ENCODE peak calls at places on chromosomes 16 and 17, in nine cellular contexts. U, E, Q, F, G, O, T, K and D are unnamed samples.

GRCh38 chr17:68592667-68593330 is 8.4 kb downstream of the FAM20A start:
- DNase-seq in U (no peak), E (no peak), Q (no peak), F (no peak), G (no peak), O (no peak), T (peak; percentile 71), K (peak; percentile 17), D (no peak)

GRCh38 chr17:16922386-16923096 is 49.4 kb downstream of the TNFRSF13B start:
- DNase-seq in U (no peak), E (no peak), Q (no peak), F (no peak), G (no peak), O (peak; percentile 27), T (no peak), K (no peak), D (no peak)

GRCh38 chr16:64717871-64718270 is 404.0 kb downstream of the CDH11 start:
- DNase-seq in U (no peak), E (no peak), Q (no peak), F (no peak), G (no peak), O (no peak), T (no peak), K (no peak), D (no peak)

GRCh38 chr17:47388825-47389224 is 65.1 kb downstream of the EFCAB13 start:
- DNase-seq in U (no peak), E (no peak), Q (no peak), F (no peak), G (no peak), O (no peak), T (no peak), K (no peak), D (no peak)

GRCh38 chr17:9024497-9024896 is 3.2 kb downstream of the NTN1 start:
- DNase-seq in U (no peak), E (no peak), Q (no peak), F (no peak), G (no peak), O (no peak), T (no peak), K (no peak), D (peak; percentile 46)

GRCh38 chr16:59783191-59783590 is 1049.1 kb upstream of the GOT2 start:
- DNase-seq in U (no peak), E (no peak), Q (no peak), F (no peak), G (no peak), O (peak; percentile 8), T (no peak), K (no peak), D (no peak)

GRCh38 chr17:17790673-17791464 is 45.9 kb downstream of the SREBF1 start:
- DNase-seq in U (no peak), E (no peak), Q (no peak), F (no peak), G (no peak), O (no peak), T (peak; percentile 58), K (no peak), D (no peak)

GRCh38 chr16:53098526-53099317 is 43.9 kb downstream of the CHD9 start:
- DNase-seq in U (peak; percentile 74), E (peak; percentile 78), Q (peak; percentile 39), F (peak; percentile 95), G (peak; percentile 11), O (peak; percentile 97), T (peak; percentile 89), K (peak; percentile 62), D (peak; percentile 72)

GRCh38 chr17:41500131-41500911 is 5.1 kb downstream of the KRT13 start:
- DNase-seq in U (no peak), E (peak; percentile 27), Q (no peak), F (no peak), G (no peak), O (peak; percentile 59), T (no peak), K (no peak), D (no peak)

GRCh38 chr17:15947331-15947730 is 2.4 kb downstream of the ADORA2B start:
- DNase-seq in U (no peak), E (no peak), Q (no peak), F (no peak), G (no peak), O (peak; percentile 66), T (no peak), K (no peak), D (no peak)

GRCh38 chr17:7634384-7634783 is 4.4 kb downstream of the SHBG start:
- DNase-seq in U (no peak), E (no peak), Q (no peak), F (peak; percentile 76), G (no peak), O (peak; percentile 48), T (peak; percentile 46), K (peak; percentile 37), D (peak; percentile 94)

GRCh38 chr16:51822471-51822870 is 671.4 kb upstream of the SALL1 start:
- DNase-seq in U (no peak), E (no peak), Q (no peak), F (no peak), G (no peak), O (no peak), T (no peak), K (no peak), D (peak; percentile 33)

GRCh38 chr17:12789075-12789975 is at the start of gene ARHGAP44:
- DNase-seq in U (peak; percentile 64), E (no peak), Q (no peak), F (peak; percentile 54), G (peak; percentile 12), O (peak; percentile 57), T (no peak), K (peak; percentile 24), D (peak; percentile 93)

GRCh38 chr17:78498848-78499247 is 78.3 kb downstream of the DNAH17 start:
- DNase-seq in U (no peak), E (no peak), Q (no peak), F (no peak), G (no peak), O (no peak), T (no peak), K (no peak), D (peak; percentile 60)

GRCh38 chr17:27247071-27247957 is 46.6 kb upstream of the WSB1 start:
- DNase-seq in U (no peak), E (no peak), Q (no peak), F (no peak), G (no peak), O (peak; percentile 92), T (peak; percentile 47), K (no peak), D (peak; percentile 17)

GRCh38 chr16:77780378-77780837 is 8.0 kb upstream of the VAT1L start:
- DNase-seq in U (no peak), E (peak; percentile 95), Q (no peak), F (no peak), G (no peak), O (peak; percentile 81), T (no peak), K (no peak), D (no peak)

GRCh38 chr16:67936124-67936875 is at the start of gene PSMB10:
- DNase-seq in U (peak; percentile 77), E (no peak), Q (peak; percentile 30), F (peak; percentile 40), G (no peak), O (peak; percentile 70), T (peak; percentile 36), K (no peak), D (peak; percentile 76)

GRCh38 chr16:73166972-73167550 is 119.1 kb upstream of the ZFHX3 start:
- DNase-seq in U (no peak), E (no peak), Q (no peak), F (peak; percentile 43), G (no peak), O (peak; percentile 58), T (no peak), K (no peak), D (no peak)

GRCh38 chr17:78138204-78139060 is 7.8 kb upstream of the C17orf99 start:
- DNase-seq in U (no peak), E (no peak), Q (no peak), F (peak; percentile 13), G (no peak), O (no peak), T (no peak), K (no peak), D (no peak)

GRCh38 chr17:64420143-64420670 is 28.7 kb upstream of the MILR1 start:
- DNase-seq in U (peak; percentile 58), E (peak; percentile 58), Q (no peak), F (peak; percentile 32), G (no peak), O (peak; percentile 92), T (peak; percentile 74), K (peak; percentile 71), D (peak; percentile 88)

GRCh38 chr16:87472935-87473334 is 19.9 kb downstream of the ZCCHC14 start:
- DNase-seq in U (no peak), E (no peak), Q (no peak), F (no peak), G (no peak), O (no peak), T (no peak), K (no peak), D (no peak)

GRCh38 chr17:7237761-7238417 is 1.4 kb downstream of the PHF23 start:
- DNase-seq in U (peak; percentile 87), E (no peak), Q (peak; percentile 68), F (peak; percentile 63), G (peak; percentile 77), O (peak; percentile 71), T (peak; percentile 12), K (peak; percentile 57), D (peak; percentile 84)